ENCODE peak calls at places on chromosomes 6 and 20, in four cellular contexts. Y, V, U and B are unnamed samples.

GRCh38 chr6:115838763-115839401 is 221.8 kb downstream of the FRK start:
- DNase-seq in Y (peak), V (peak), U (peak), B (no peak)

GRCh38 chr6:111231078-111231435 is 143.8 kb downstream of the SLC16A10 start:
- DNase-seq in Y (no peak), V (no peak), U (no peak), B (no peak)

GRCh38 chr6:87837444-87837843 is 135.4 kb upstream of the AKIRIN2 start:
- DNase-seq in Y (no peak), V (no peak), U (no peak), B (no peak)

GRCh38 chr6:142507065-142507464 is 205.3 kb downstream of the ADGRG6 start:
- DNase-seq in Y (no peak), V (no peak), U (no peak), B (no peak)

GRCh38 chr20:4040283-4041179 is 25.2 kb upstream of the RNF24 start:
- DNase-seq in Y (no peak), V (no peak), U (no peak), B (no peak)

GRCh38 chr6:157227202-157228166 is 95.8 kb downstream of the TMEM242 start:
- DNase-seq in Y (no peak), V (peak), U (no peak), B (no peak)

GRCh38 chr20:43658068-43658722 is 8.7 kb upstream of the MYBL2 start:
- DNase-seq in Y (no peak), V (no peak), U (peak), B (no peak)

GRCh38 chr6:26383624-26384417 is 913 bp downstream of the BTN2A2 start:
- DNase-seq in Y (no peak), V (no peak), U (no peak), B (no peak)

GRCh38 chr6:156887623-156888269 is 110.6 kb downstream of the ARID1B start:
- DNase-seq in Y (no peak), V (no peak), U (no peak), B (no peak)

GRCh38 chr20:4607287-4607713 is 114.4 kb upstream of the PRND start:
- DNase-seq in Y (peak), V (peak), U (peak), B (peak)

GRCh38 chr6:164108869-164109769 is 694.6 kb downstream of the QKI start:
- DNase-seq in Y (no peak), V (no peak), U (no peak), B (no peak)

GRCh38 chr20:63064745-63065711 is 58.3 kb upstream of the BHLHE23 start:
- DNase-seq in Y (no peak), V (no peak), U (no peak), B (no peak)

GRCh38 chr6:2877057-2877882 is 25.8 kb downstream of the SERPINB9 start:
- DNase-seq in Y (no peak), V (no peak), U (peak), B (no peak)

GRCh38 chr6:105372862-105373182 is 30.1 kb downstream of the PREP start:
- DNase-seq in Y (no peak), V (no peak), U (no peak), B (no peak)

GRCh38 chr6:133350928-133351327 is 109.8 kb downstream of the EYA4 start:
- DNase-seq in Y (no peak), V (no peak), U (no peak), B (no peak)

GRCh38 chr6:157853018-157853805 is 30.2 kb downstream of the SNX9 start:
- DNase-seq in Y (no peak), V (no peak), U (no peak), B (no peak)

GRCh38 chr6:155265843-155266535 is 2.2 kb downstream of the CLDN20 start:
- DNase-seq in Y (no peak), V (no peak), U (no peak), B (no peak)

GRCh38 chr20:59858425-59858824 is 75.0 kb downstream of the SYCP2 start:
- DNase-seq in Y (no peak), V (no peak), U (no peak), B (no peak)

GRCh38 chr6:19024737-19025136 is 637.6 kb downstream of the RNF144B start:
- DNase-seq in Y (no peak), V (peak), U (peak), B (no peak)

GRCh38 chr6:11702039-11702795 is 76.4 kb downstream of the ADTRP start:
- DNase-seq in Y (no peak), V (no peak), U (no peak), B (no peak)
- TF ChIP-seq TCF12 in Y (no peak), V (no peak), U (no peak), B (no peak)

DNA sequence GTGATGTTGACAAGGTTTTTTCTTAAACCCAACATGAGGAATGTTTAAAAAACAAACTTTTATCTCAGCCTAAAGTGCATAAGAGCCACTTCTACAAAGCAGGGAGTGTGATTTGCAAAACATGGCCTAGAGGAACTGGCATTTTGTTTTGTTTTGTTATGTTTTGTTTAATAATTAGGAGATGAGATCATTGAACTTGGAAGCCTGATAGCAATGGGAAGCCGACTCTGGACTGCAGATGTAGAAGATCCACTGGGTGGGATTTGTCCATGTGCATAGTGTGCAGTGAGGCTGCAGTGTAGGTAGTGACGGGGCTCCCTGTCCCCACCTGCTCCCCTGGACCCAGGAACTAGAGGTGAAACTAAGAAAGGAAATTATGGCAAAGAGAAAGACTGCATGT is 17.7 kb upstream of the MAP3K4 start:
- DNase-seq in Y (no peak), V (peak), U (no peak), B (no peak)
- TF ChIP-seq TCF12 in Y (no peak), V (no peak), U (no peak), B (no peak)

DNA sequence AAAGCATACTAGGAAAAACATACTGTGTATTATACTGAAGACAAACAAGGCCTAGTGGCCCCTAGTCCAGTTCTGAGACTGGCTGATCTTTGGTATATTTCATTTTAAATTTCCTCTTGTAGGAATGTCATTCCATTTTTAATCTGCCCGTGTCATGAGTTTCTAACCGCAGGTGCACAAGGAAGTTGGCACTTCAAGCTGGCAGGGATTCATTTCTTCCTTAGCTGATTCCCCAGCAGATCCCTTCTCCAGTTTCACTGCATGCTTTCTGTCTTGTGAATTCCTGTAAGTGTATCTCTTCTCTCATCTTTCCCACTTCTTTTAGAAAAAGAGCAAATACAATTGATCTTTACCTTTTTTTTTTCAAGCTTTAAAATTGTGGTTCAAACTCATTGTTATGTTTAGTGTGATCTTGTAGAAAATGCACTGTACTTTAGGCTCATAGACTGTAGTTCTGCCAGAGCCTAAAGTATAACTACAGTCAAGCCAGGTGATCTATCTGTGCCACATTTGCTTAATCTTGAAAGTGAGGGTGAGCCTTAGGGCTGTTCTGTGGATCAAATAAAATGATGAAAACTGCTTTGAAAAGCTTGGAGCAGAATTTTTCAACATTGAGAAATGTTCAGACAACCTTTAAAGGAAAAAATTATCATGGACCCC is 37.0 kb downstream of the RNF217 start:
- DNase-seq in Y (no peak), V (no peak), U (no peak), B (no peak)
- TF ChIP-seq TCF12 in Y (no peak), V (no peak), U (no peak), B (no peak)

GRCh38 chr6:119100115-119100514 is 21.7 kb upstream of the FAM184A start:
- DNase-seq in Y (no peak), V (no peak), U (no peak), B (no peak)

GRCh38 chr6:119102901-119103300 is 24.4 kb upstream of the FAM184A start:
- DNase-seq in Y (no peak), V (no peak), U (no peak), B (no peak)

GRCh38 chr6:119109654-119110325 is 31.3 kb upstream of the FAM184A start:
- DNase-seq in Y (no peak), V (no peak), U (no peak), B (no peak)

GRCh38 chr6:119108076-119108475 is 29.6 kb upstream of the FAM184A start:
- DNase-seq in Y (no peak), V (no peak), U (no peak), B (no peak)

GRCh38 chr6:119105262-119105661 is 26.8 kb upstream of the FAM184A start:
- DNase-seq in Y (no peak), V (no peak), U (no peak), B (no peak)
- TF ChIP-seq TCF12 in Y (no peak), V (no peak), U (no peak), B (no peak)